ENCODE peak calls at places on chromosomes 16 and 17, in ten cellular contexts. Q is adrenal gland; X is heart right ventricle; H is psoas muscle; G is astrocyte; J is CD8-positive, alpha-beta T cell; U is lung; K is left lung; Y is A549; N is lower lobe of right lung. E is an unnamed sample.

GRCh38 chr17:38749222-38750043 is 1.3 kb upstream of the PCGF2 start:
- DNase-seq in J (no peak), U (peak; percentile 87), N (peak; percentile 92), K (peak; percentile 90), H (peak; percentile 91), Y (peak; percentile 65), X (peak; percentile 95), Q (peak; percentile 93), G (peak; percentile 47), E (peak; percentile 47)

GRCh38 chr17:77208217-77208808 is 67.5 kb downstream of the SEC14L1 start:
- DNase-seq in K (no peak), Q (peak; percentile 90), J (no peak), Y (no peak), U (no peak), G (peak; percentile 25), N (no peak), X (peak; percentile 47), H (no peak), E (no peak)

GRCh38 chr16:65618335-65618734 is 496.5 kb upstream of the CDH11 start:
- DNase-seq in Q (no peak), U (no peak), Y (no peak), J (no peak), H (no peak), K (no peak), N (no peak), G (no peak), X (no peak), E (no peak)

GRCh38 chr16:83953796-83954576 is 946 bp downstream of the OSGIN1 start:
- DNase-seq in Y (peak; percentile 78), G (peak; percentile 18), X (no peak), K (no peak), H (no peak), Q (no peak), U (no peak), N (no peak), J (no peak), E (no peak)

GRCh38 chr17:8670486-8670885 is 40.0 kb upstream of the MYH10 start:
- DNase-seq in J (no peak), H (no peak), K (no peak), N (no peak), X (no peak), Y (no peak), Q (no peak), G (peak; percentile 49), U (no peak), E (no peak)

GRCh38 chr17:62705781-62706597 is 78.5 kb downstream of the MRC2 start:
- DNase-seq in Y (no peak), J (no peak), G (peak; percentile 53), X (peak; percentile 49), Q (peak; percentile 46), K (peak; percentile 13), N (no peak), U (no peak), H (no peak), E (no peak)

GRCh38 chr16:11697319-11697718 is 29.1 kb downstream of the SNN start:
- DNase-seq in Q (no peak), K (no peak), J (no peak), X (no peak), U (no peak), Y (no peak), G (no peak), H (no peak), N (no peak), E (no peak)

GRCh38 chr16:62543516-62543915 is 507.3 kb upstream of the CDH8 start:
- DNase-seq in H (no peak), Y (no peak), G (no peak), U (no peak), J (no peak), K (no peak), X (no peak), Q (peak; percentile 29), N (no peak), E (no peak)

GRCh38 chr17:68675723-68676122 is 74.6 kb upstream of the FAM20A start:
- DNase-seq in Q (no peak), N (no peak), X (no peak), U (no peak), J (no peak), Y (no peak), K (no peak), G (no peak), H (no peak), E (no peak)

GRCh38 chr17:47820023-47820789 is 1.4 kb downstream of the OSBPL7 start:
- DNase-seq in K (peak; percentile 74), X (no peak), G (no peak), Y (no peak), N (peak; percentile 51), U (peak; percentile 51), J (no peak), Q (no peak), H (no peak), E (no peak)

GRCh38 chr16:89064606-89065444 is 28.8 kb upstream of the ACSF3 start:
- DNase-seq in J (no peak), H (no peak), N (no peak), Y (no peak), G (no peak), K (no peak), U (no peak), Q (no peak), X (no peak), E (no peak)

GRCh38 chr16:22625948-22626347 is 115.3 kb downstream of the NPIPB5 start:
- DNase-seq in N (no peak), K (no peak), Q (no peak), Y (no peak), G (no peak), J (no peak), H (no peak), U (no peak), X (no peak), E (peak; percentile 95)

GRCh38 chr16:51035110-51035498 is 116.0 kb downstream of the SALL1 start:
- DNase-seq in G (no peak), Y (no peak), X (peak; percentile 57), K (no peak), H (no peak), N (no peak), J (no peak), Q (no peak), U (no peak), E (no peak)

GRCh38 chr17:11618861-11619566 is 20.7 kb downstream of the DNAH9 start:
- DNase-seq in G (no peak), Y (no peak), H (no peak), U (peak; percentile 35), N (no peak), X (peak; percentile 47), K (no peak), J (no peak), Q (peak; percentile 92), E (no peak)
- H3K27ac ChIP-seq in G (no peak overlapping the region), Y (no peak overlapping the region), H (no peak overlapping the region), U (no peak overlapping the region), N (no peak overlapping the region), X (no peak overlapping the region), K (no peak overlapping the region), J (no peak overlapping the region), Q (no peak overlapping the region), E (no peak overlapping the region)

GRCh38 chr17:66021757-66022156 is 170.2 kb downstream of the CEP112 start:
- DNase-seq in G (no peak), Q (no peak), X (no peak), K (no peak), H (no peak), Y (no peak), J (no peak), N (no peak), U (no peak), E (no peak)
- TF ChIP-seq CTCF in G (no peak), Q (no peak), X (no peak), K (no peak), H (no peak), Y (no peak), J (no peak), N (no peak), U (no peak), E (peak; percentile 17)

GRCh38 chr17:57866319-57866718 is 16.5 kb upstream of the MRPS23 start:
- DNase-seq in U (no peak), H (no peak), Q (no peak), J (no peak), N (no peak), X (no peak), G (no peak), Y (no peak), K (no peak), E (no peak)

GRCh38 chr17:57866723-57867122 is 16.9 kb upstream of the MRPS23 start:
- DNase-seq in U (no peak), K (no peak), Q (no peak), N (no peak), Y (no peak), X (no peak), H (no peak), G (no peak), J (no peak), E (no peak)

GRCh38 chr17:57868007-57868774 is 18.3 kb upstream of the MRPS23 start:
- DNase-seq in J (peak; percentile 33), Q (peak; percentile 90), N (peak; percentile 68), X (peak; percentile 73), H (peak; percentile 88), G (peak; percentile 91), Y (peak; percentile 97), K (peak; percentile 73), U (peak; percentile 67), E (peak; percentile 92)

GRCh38 chr17:57868775-57869598 is 19.1 kb upstream of the MRPS23 start:
- DNase-seq in H (no peak), J (no peak), N (no peak), K (no peak), Y (no peak), G (no peak), X (no peak), Q (no peak), U (no peak), E (no peak)

GRCh38 chr17:57867126-57867525 is 17.3 kb upstream of the MRPS23 start:
- DNase-seq in Q (no peak), H (no peak), U (no peak), K (no peak), G (no peak), X (no peak), N (no peak), Y (no peak), J (no peak), E (no peak)
- H3K4me1 ChIP-seq in Q (peaks cover 44% of the 10 kb centered on the region), H (peaks cover 43% of the 10 kb centered on the region), U (peaks cover 14% of the 10 kb centered on the region), K (peaks cover 32% of the 10 kb centered on the region), G (peaks cover 33% of the 10 kb centered on the region), X (peaks cover 48% of the 10 kb centered on the region), N (peaks cover 22% of the 10 kb centered on the region), Y (peaks cover 71% of the 10 kb centered on the region), J (peaks cover 10% of the 10 kb centered on the region), E (peaks cover 35% of the 10 kb centered on the region)

DNA sequence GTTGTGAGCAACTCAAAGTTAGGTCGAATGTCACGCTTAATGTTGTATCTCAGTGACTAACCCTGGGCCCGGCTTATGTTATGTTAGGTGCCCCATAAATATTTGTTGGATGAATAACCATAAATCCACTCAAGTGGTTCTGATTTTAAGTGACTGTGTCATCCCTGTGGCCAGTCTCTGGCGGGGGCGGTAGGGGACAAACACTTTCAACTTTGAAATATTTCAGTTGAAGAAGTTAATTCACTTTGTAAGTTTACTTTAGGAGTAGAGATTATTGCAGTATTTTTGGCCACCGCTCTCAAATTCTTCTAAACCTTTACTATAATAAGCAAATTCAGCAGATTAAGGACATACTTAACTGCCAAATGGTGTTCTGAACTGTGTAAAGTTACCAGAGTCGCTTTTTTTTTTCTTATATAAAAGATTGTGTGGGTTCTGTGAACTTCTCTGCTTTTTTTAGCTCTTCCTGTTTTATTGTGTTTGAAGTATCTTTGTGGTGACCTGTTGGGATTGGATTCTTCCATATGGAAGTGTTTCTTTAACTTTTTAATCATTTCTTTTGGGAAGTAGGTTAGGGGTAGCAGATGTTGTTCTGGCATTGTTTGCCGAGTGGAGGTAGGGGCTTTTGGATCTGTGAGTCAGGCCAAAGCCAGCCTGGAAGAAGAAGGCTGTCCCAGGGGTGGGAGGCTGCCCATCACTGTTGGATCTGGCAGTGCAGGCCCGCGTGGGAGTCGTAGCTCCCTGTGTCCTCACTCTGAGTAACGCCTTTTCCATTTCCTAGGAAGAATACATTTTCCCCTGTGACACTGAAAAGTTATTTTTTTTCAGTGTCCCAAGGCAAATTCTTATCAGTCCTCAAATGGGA is 61.4 kb upstream of the TBX2 start:
- DNase-seq in Q (no peak), Y (peak; percentile 65), X (no peak), K (no peak), G (peak; percentile 84), J (no peak), H (no peak), N (no peak), U (no peak), E (no peak)
- H3K27ac ChIP-seq in Q (no peak overlapping the region), Y (peak overlapping the region; percentile 64), X (peak overlapping the region; percentile 12), K (peak overlapping the region; percentile 30), G (peak overlapping the region; percentile 63), J (no peak overlapping the region), H (no peak overlapping the region), N (peak overlapping the region; percentile 4), U (no peak overlapping the region), E (no peak overlapping the region)